ENCODE peak calls at places on chromosomes 3 and 15, in four cellular contexts. One of them, this sample, is unnamed.

GRCh38 chr15:39629906-39630305 is 49.0 kb downstream of the THBS1 start:
- DNase-seq in choroid plexus epithelial cell: peak; percentile 15
- DNase-seq in AG10803: no peak
- DNase-seq in left ventricle myocardium inferior: no peak
- DNase-seq in this sample: no peak

GRCh38 chr3:59027607-59028006 is 22.2 kb downstream of the CFAP20DC start:
- DNase-seq in choroid plexus epithelial cell: no peak
- DNase-seq in AG10803: no peak
- DNase-seq in left ventricle myocardium inferior: no peak
- DNase-seq in this sample: peak; percentile 37

GRCh38 chr3:123424321-123424998 is 24.4 kb downstream of the ADCY5 start:
- DNase-seq in choroid plexus epithelial cell: no peak
- DNase-seq in AG10803: no peak
- DNase-seq in left ventricle myocardium inferior: peak; percentile 56
- DNase-seq in this sample: no peak

GRCh38 chr15:69855601-69856000 is 242.1 kb downstream of the TLE3 start:
- DNase-seq in choroid plexus epithelial cell: peak; percentile 50
- DNase-seq in AG10803: no peak
- DNase-seq in left ventricle myocardium inferior: no peak
- DNase-seq in this sample: no peak

GRCh38 chr3:50122661-50123391 is 32.3 kb upstream of the SEMA3F start:
- DNase-seq in choroid plexus epithelial cell: no peak
- DNase-seq in AG10803: no peak
- DNase-seq in left ventricle myocardium inferior: peak; percentile 2
- DNase-seq in this sample: no peak

GRCh38 chr3:45498532-45498931 is 96.0 kb upstream of the LIMD1 start:
- DNase-seq in choroid plexus epithelial cell: no peak
- DNase-seq in AG10803: no peak
- DNase-seq in left ventricle myocardium inferior: no peak
- DNase-seq in this sample: no peak

GRCh38 chr3:126208618-126209256 is 28.4 kb upstream of the ALDH1L1 start:
- DNase-seq in choroid plexus epithelial cell: peak; percentile 97
- DNase-seq in AG10803: peak; percentile 87
- DNase-seq in left ventricle myocardium inferior: peak; percentile 82
- DNase-seq in this sample: peak; percentile 35

GRCh38 chr3:185935465-185936263 is 2.1 kb downstream of the TRA2B start:
- DNase-seq in choroid plexus epithelial cell: peak; percentile 49
- DNase-seq in AG10803: peak; percentile 39
- DNase-seq in left ventricle myocardium inferior: no peak
- DNase-seq in this sample: no peak

GRCh38 chr3:71579301-71579933 is 4.1 kb downstream of the FOXP1 start:
- DNase-seq in choroid plexus epithelial cell: no peak
- DNase-seq in AG10803: no peak
- DNase-seq in left ventricle myocardium inferior: no peak
- DNase-seq in this sample: no peak

GRCh38 chr15:90408657-90409056 is 20.6 kb downstream of the IQGAP1 start:
- DNase-seq in choroid plexus epithelial cell: no peak
- DNase-seq in AG10803: no peak
- DNase-seq in left ventricle myocardium inferior: no peak
- DNase-seq in this sample: no peak

GRCh38 chr15:77577350-77577749 is 55.4 kb downstream of the LINGO1 start:
- DNase-seq in choroid plexus epithelial cell: no peak
- DNase-seq in AG10803: no peak
- DNase-seq in left ventricle myocardium inferior: no peak
- DNase-seq in this sample: no peak

GRCh38 chr3:113557374-113557773 is 25.0 kb downstream of the SIDT1 start:
- DNase-seq in choroid plexus epithelial cell: peak; percentile 69
- DNase-seq in AG10803: peak; percentile 32
- DNase-seq in left ventricle myocardium inferior: no peak
- DNase-seq in this sample: no peak

GRCh38 chr3:83835040-83835439 is 1123.7 kb upstream of the CADM2 start:
- DNase-seq in choroid plexus epithelial cell: no peak
- DNase-seq in AG10803: no peak
- DNase-seq in left ventricle myocardium inferior: no peak
- DNase-seq in this sample: no peak

GRCh38 chr15:78212008-78212407 is 22.4 kb downstream of the ACSBG1 start:
- DNase-seq in choroid plexus epithelial cell: no peak
- DNase-seq in AG10803: no peak
- DNase-seq in left ventricle myocardium inferior: no peak
- DNase-seq in this sample: no peak

GRCh38 chr15:40155270-40155910 is 5.5 kb upstream of the BUB1B start:
- DNase-seq in choroid plexus epithelial cell: no peak
- DNase-seq in AG10803: no peak
- DNase-seq in left ventricle myocardium inferior: no peak
- DNase-seq in this sample: no peak

GRCh38 chr3:122689587-122689986 is 8.9 kb downstream of the PARP14 start:
- DNase-seq in choroid plexus epithelial cell: peak; percentile 37
- DNase-seq in AG10803: peak; percentile 14
- DNase-seq in left ventricle myocardium inferior: no peak
- DNase-seq in this sample: no peak

GRCh38 chr3:118943597-118943996 is 91.0 kb downstream of the IGSF11 start:
- DNase-seq in choroid plexus epithelial cell: no peak
- DNase-seq in AG10803: no peak
- DNase-seq in left ventricle myocardium inferior: no peak
- DNase-seq in this sample: no peak

GRCh38 chr15:25245801-25246622 is 192.8 kb downstream of the UBE3A start:
- DNase-seq in choroid plexus epithelial cell: no peak
- DNase-seq in AG10803: no peak
- DNase-seq in left ventricle myocardium inferior: no peak
- DNase-seq in this sample: no peak

GRCh38 chr3:86934851-86935250 is 56.1 kb downstream of the VGLL3 start:
- DNase-seq in choroid plexus epithelial cell: peak; percentile 51
- DNase-seq in AG10803: peak; percentile 66
- DNase-seq in left ventricle myocardium inferior: no peak
- DNase-seq in this sample: no peak

GRCh38 chr3:42345811-42346210 is 64.6 kb downstream of the LYZL4 start:
- DNase-seq in choroid plexus epithelial cell: no peak
- DNase-seq in AG10803: no peak
- DNase-seq in left ventricle myocardium inferior: no peak
- DNase-seq in this sample: peak; percentile 76

GRCh38 chr3:172244011-172244410 is 204.2 kb downstream of the GHSR start:
- DNase-seq in choroid plexus epithelial cell: no peak
- DNase-seq in AG10803: peak; percentile 22
- DNase-seq in left ventricle myocardium inferior: no peak
- DNase-seq in this sample: no peak

DNA sequence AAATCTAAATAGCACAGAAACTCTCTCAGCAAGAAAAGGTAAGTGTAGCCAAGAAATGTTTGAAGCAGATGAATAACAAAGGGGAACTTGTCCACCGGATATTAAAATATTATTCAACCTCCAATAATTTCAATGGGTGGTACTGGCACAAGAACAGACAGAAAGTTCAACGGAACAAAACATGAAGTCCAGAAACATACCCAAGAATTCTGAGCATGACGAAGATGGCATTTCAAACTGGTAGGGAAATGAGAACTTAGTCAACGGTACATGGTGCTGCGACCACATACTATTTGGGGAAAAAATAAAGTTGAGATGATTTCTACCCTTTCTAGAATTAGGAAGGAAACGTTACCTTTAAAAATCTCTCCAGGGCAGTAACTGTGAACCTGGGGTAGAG is 5.5 kb downstream of the CHSY1 start:
- DNase-seq in choroid plexus epithelial cell: no peak
- DNase-seq in AG10803: no peak
- DNase-seq in left ventricle myocardium inferior: no peak
- DNase-seq in this sample: no peak
- H3K4me3 ChIP-seq in choroid plexus epithelial cell: no peak overlapping the region
- H3K4me3 ChIP-seq in AG10803: no peak overlapping the region
- H3K4me3 ChIP-seq in left ventricle myocardium inferior: peak overlapping the region; percentile 28
- H3K4me3 ChIP-seq in this sample: no peak overlapping the region

DNA sequence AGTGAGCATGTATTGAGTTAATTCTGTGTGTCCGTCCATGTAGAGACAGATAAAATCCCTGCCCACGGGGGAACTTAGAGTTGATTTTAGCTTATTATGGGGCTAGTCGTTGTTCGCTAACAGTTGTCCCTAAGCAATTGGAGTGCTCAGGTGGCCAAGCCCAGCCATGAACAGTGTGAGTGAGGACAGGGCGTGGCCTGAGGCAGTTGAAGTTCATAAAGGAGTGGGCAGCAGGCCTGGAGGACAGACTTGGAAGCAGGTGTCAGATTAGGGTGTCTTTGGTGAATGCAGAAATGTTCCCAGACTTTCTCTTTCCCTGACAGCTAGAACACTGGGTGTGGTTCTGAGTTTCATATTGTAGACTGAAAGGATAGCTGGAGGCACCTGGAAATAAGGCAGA is 59.9 kb upstream of the FGD5 start:
- DNase-seq in choroid plexus epithelial cell: no peak
- DNase-seq in AG10803: no peak
- DNase-seq in left ventricle myocardium inferior: no peak
- DNase-seq in this sample: no peak
- H3K4me3 ChIP-seq in choroid plexus epithelial cell: no peak overlapping the region
- H3K4me3 ChIP-seq in AG10803: no peak overlapping the region
- H3K4me3 ChIP-seq in left ventricle myocardium inferior: no peak overlapping the region
- H3K4me3 ChIP-seq in this sample: no peak overlapping the region

GRCh38 chr15:83206387-83206970 is 1.1 kb downstream of the HDGFL3 start:
- DNase-seq in choroid plexus epithelial cell: peak; percentile 28
- DNase-seq in AG10803: no peak
- DNase-seq in left ventricle myocardium inferior: no peak
- DNase-seq in this sample: no peak

GRCh38 chr15:83206971-83207621 is 527 bp downstream of the HDGFL3 start:
- DNase-seq in choroid plexus epithelial cell: peak; percentile 27
- DNase-seq in AG10803: peak; percentile 29
- DNase-seq in left ventricle myocardium inferior: peak; percentile 40
- DNase-seq in this sample: no peak

GRCh38 chr15:83209333-83209732 is 1.7 kb upstream of the HDGFL3 start:
- DNase-seq in choroid plexus epithelial cell: no peak
- DNase-seq in AG10803: no peak
- DNase-seq in left ventricle myocardium inferior: no peak
- DNase-seq in this sample: no peak

GRCh38 chr15:83208357-83208661 is 686 bp upstream of the HDGFL3 start:
- DNase-seq in choroid plexus epithelial cell: peak; percentile 24
- DNase-seq in AG10803: no peak
- DNase-seq in left ventricle myocardium inferior: no peak
- DNase-seq in this sample: peak; percentile 37

DNA sequence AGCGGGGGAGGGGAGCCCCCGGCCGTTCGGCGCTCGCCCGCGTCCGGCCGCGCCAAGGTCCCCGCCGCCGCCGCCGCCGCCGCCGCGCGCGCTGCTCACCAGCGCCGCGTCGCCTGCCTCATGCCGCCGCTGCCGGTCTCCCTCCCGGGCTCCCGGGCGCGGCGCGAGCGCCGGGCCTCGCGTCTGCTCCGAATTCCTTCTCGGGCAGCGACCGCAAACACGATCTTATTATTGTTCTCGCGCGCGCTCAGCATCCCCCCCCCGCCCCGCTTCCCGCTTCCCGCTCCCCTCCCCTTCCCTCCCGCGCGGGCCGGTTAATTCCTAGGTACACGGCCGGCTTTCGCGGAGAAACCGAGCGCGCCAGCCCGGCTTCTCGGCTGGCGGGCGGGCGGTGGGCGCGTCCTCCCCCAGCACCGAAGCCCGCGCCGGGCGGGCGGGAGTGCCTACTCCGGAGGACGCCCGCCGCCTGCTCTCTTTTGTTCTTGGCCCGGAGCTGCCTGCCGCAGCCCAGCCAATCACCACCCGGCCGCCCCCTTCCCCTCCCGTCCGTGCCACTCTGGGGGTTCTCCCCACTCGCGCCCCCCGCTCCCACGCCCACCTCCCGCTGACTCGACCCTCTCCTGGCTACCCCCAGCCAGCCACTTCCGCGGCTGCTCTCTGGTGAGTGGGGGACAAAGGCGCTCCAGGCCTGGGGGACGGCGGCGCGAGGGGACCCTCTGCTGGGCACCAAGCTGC is at the start of gene HDGFL3:
- DNase-seq in choroid plexus epithelial cell: peak; percentile 66
- DNase-seq in AG10803: peak; percentile 57
- DNase-seq in left ventricle myocardium inferior: peak; percentile 69
- DNase-seq in this sample: peak; percentile 31
- H3K4me3 ChIP-seq in choroid plexus epithelial cell: peak within 1 kb of the TSS; percentile 75
- H3K4me3 ChIP-seq in AG10803: peak within 1 kb of the TSS; percentile 70
- H3K4me3 ChIP-seq in left ventricle myocardium inferior: peak within 1 kb of the TSS; percentile 92
- H3K4me3 ChIP-seq in this sample: peak within 1 kb of the TSS; percentile 77

GRCh38 chr15:92949604-92950249 is 49.6 kb downstream of the CHD2 start:
- DNase-seq in choroid plexus epithelial cell: no peak
- DNase-seq in AG10803: no peak
- DNase-seq in left ventricle myocardium inferior: no peak
- DNase-seq in this sample: no peak
- H3K4me3 ChIP-seq in choroid plexus epithelial cell: no peak overlapping the region
- H3K4me3 ChIP-seq in AG10803: no peak overlapping the region
- H3K4me3 ChIP-seq in left ventricle myocardium inferior: no peak overlapping the region
- H3K4me3 ChIP-seq in this sample: no peak overlapping the region

This sample was measured in Jurkat, Clone E6-1.